ENCODE peak calls at places on chromosome 21, in nine cellular contexts. O is AG10803, Y is breast epithelium, E is kidney epithelial cell, U is heart left ventricle, H is esophagus squamous epithelium, S is sigmoid colon, D is BJ, A is cardiac muscle cell. Q is an unnamed sample.

GRCh38 chr21:46181953-46182547 is 2.2 kb downstream of the SPATC1L start:
- DNase-seq in O (no peak), Y (peak), E (no peak), U (no peak), H (no peak), S (peak), D (no peak), A (no peak), Q (no peak)

GRCh38 chr21:16113052-16113715 is 383.4 kb downstream of the USP25 start:
- DNase-seq in O (peak), Y (no peak), E (no peak), U (no peak), H (no peak), S (no peak), D (no peak), A (no peak), Q (no peak)

GRCh38 chr21:27372381-27372780 is 405.5 kb upstream of the ADAMTS5 start:
- DNase-seq in O (no peak), Y (no peak), E (no peak), U (no peak), H (no peak), S (no peak), D (no peak), A (peak), Q (no peak)

GRCh38 chr21:27695246-27695645 is 728.4 kb upstream of the ADAMTS5 start:
- DNase-seq in O (no peak), Y (no peak), E (no peak), U (no peak), H (no peak), S (no peak), D (no peak), A (no peak), Q (no peak)

GRCh38 chr21:17512245-17513213 is at the start of gene CXADR:
- DNase-seq in O (no peak), Y (peak), E (no peak), U (peak), H (no peak), S (no peak), D (no peak), A (peak), Q (no peak)

GRCh38 chr21:46118305-46118870 is 20.5 kb downstream of the COL6A2 start:
- DNase-seq in O (no peak), Y (no peak), E (no peak), U (peak), H (no peak), S (peak), D (no peak), A (no peak), Q (no peak)

GRCh38 chr21:39867198-39867650 is at the start of gene PCP4:
- DNase-seq in O (peak), Y (peak), E (no peak), U (peak), H (no peak), S (peak), D (no peak), A (peak), Q (no peak)

GRCh38 chr21:31493350-31493880 is 149.4 kb upstream of the TIAM1 start:
- DNase-seq in O (no peak), Y (no peak), E (no peak), U (no peak), H (no peak), S (no peak), D (no peak), A (no peak), Q (no peak)

GRCh38 chr21:42793774-42794173 is 85.6 kb downstream of the WDR4 start:
- DNase-seq in O (no peak), Y (no peak), E (no peak), U (no peak), H (no peak), S (no peak), D (no peak), A (no peak), Q (no peak)

GRCh38 chr21:43585924-43586411 is 73.3 kb downstream of the HSF2BP start:
- DNase-seq in O (peak), Y (peak), E (peak), U (peak), H (no peak), S (peak), D (peak), A (peak), Q (peak)

GRCh38 chr21:43644609-43645008 is 14.7 kb downstream of the HSF2BP start:
- DNase-seq in O (peak), Y (no peak), E (no peak), U (no peak), H (no peak), S (no peak), D (no peak), A (peak), Q (no peak)

GRCh38 chr21:45054927-45055612 is 19.3 kb upstream of the ADARB1 start:
- DNase-seq in O (no peak), Y (no peak), E (no peak), U (no peak), H (no peak), S (peak), D (no peak), A (no peak), Q (no peak)

GRCh38 chr21:15071012-15071411 is 6.2 kb upstream of the NRIP1 start:
- DNase-seq in O (no peak), Y (no peak), E (no peak), U (no peak), H (no peak), S (no peak), D (no peak), A (no peak), Q (no peak)

GRCh38 chr21:33428669-33429068 is 25.5 kb downstream of the IFNGR2 start:
- DNase-seq in O (peak), Y (no peak), E (no peak), U (no peak), H (no peak), S (no peak), D (no peak), A (no peak), Q (no peak)

GRCh38 chr21:46613391-46613790 is 8.5 kb upstream of the S100B start:
- DNase-seq in O (no peak), Y (no peak), E (no peak), U (no peak), H (no peak), S (no peak), D (no peak), A (no peak), Q (no peak)

GRCh38 chr21:40020651-40021050 is 153.4 kb downstream of the PCP4 start:
- DNase-seq in O (no peak), Y (no peak), E (no peak), U (no peak), H (no peak), S (no peak), D (no peak), A (no peak), Q (no peak)

GRCh38 chr21:43639470-43640178 is 19.7 kb downstream of the HSF2BP start:
- DNase-seq in O (peak), Y (no peak), E (no peak), U (no peak), H (no peak), S (no peak), D (no peak), A (peak), Q (no peak)

GRCh38 chr21:14959343-14959742 is 105.5 kb downstream of the NRIP1 start:
- DNase-seq in O (peak), Y (no peak), E (no peak), U (no peak), H (no peak), S (no peak), D (no peak), A (no peak), Q (no peak)

DNA sequence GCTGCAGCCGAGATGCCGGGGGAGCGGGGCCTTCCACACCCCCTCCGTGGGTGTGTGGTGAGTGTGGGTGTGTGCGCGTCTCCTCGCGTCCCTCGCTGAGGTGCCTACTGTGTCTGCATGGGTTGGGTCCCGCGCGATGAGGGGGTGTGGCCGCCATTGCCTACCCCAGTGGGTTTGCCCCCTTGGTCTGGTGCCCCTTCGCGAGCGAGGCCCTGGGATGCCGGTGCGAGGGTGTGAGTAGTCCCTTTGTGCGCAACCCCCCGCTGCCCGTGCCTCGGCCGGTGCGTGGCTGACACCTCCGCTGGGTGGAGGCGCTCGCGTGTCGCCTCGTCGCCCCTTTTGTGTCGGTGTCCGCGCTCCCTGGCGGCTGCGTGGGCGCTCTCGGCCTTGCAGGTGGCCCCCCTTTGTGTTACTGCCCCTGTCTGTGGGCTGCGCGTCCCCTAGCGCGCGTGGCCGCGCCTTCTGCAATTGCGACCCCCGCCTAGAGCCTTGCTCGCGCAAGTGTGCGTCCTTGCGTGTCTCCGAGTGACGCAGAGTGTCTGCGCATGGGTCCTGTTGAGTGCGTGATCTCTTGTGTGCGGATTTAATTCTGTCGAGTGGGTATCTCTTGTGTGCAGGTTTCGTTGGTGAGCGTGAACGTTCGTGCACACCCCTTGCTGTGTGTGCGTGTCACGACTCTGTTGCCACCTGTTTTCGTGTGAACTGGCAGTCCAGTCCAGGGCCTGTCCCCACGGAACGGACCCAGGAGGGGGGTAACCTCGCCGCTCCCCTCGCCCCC is 552 bp downstream of the TTC3 start:
- DNase-seq in O (peak), Y (peak), E (no peak), U (peak), H (no peak), S (peak), D (no peak), A (peak), Q (no peak)
- TF ChIP-seq CTCF in O (no peak), Y (no peak), E (no peak), U (no peak), H (no peak), S (no peak), D (peak), A (peak), Q (no peak)

GRCh38 chr21:26068776-26069175 is 101.8 kb downstream of the APP start:
- DNase-seq in O (no peak), Y (no peak), E (no peak), U (no peak), H (no peak), S (no peak), D (no peak), A (no peak), Q (no peak)

GRCh38 chr21:26070121-26070520 is 100.4 kb downstream of the APP start:
- DNase-seq in O (no peak), Y (no peak), E (no peak), U (no peak), H (no peak), S (no peak), D (no peak), A (no peak), Q (no peak)

GRCh38 chr21:26067836-26068401 is 102.7 kb downstream of the APP start:
- DNase-seq in O (no peak), Y (no peak), E (no peak), U (no peak), H (no peak), S (no peak), D (no peak), A (peak), Q (no peak)

GRCh38 chr21:26072891-26073615 is 97.5 kb downstream of the APP start:
- DNase-seq in O (peak), Y (no peak), E (no peak), U (no peak), H (no peak), S (no peak), D (peak), A (no peak), Q (no peak)

GRCh38 chr21:26070822-26071425 is 99.6 kb downstream of the APP start:
- DNase-seq in O (peak), Y (no peak), E (no peak), U (no peak), H (no peak), S (peak), D (peak), A (peak), Q (peak)
- H3K4me3 ChIP-seq in O (peak), Y (no peak), E (no peak), U (peak), H (no peak), S (peak), D (peak), A (no peak), Q (no peak)

GRCh38 chr21:18522181-18522771 is 118.7 kb upstream of the TMPRSS15 start:
- DNase-seq in O (no peak), Y (no peak), E (no peak), U (no peak), H (no peak), S (no peak), D (no peak), A (no peak), Q (no peak)
- TF ChIP-seq CTCF in O (no peak), Y (no peak), E (peak), U (no peak), H (no peak), S (peak), D (no peak), A (no peak), Q (no peak)

DNA sequence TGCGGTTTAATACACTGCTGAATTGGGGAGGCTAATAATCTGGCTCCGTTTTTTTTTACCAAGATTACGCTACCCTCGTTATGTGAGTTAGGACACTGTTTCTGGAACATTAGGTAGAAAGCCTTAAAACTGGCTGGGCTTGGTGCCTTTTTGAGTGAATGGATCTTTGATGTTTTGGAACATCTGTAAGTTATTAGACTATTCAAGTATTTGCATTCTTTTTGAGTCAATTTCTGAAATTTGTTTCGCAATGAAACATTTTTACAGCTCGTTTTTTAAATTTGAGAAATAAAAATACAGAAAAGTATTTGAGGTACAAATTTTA is 106.9 kb downstream of the LTN1 start:
- DNase-seq in O (peak), Y (no peak), E (no peak), U (no peak), H (no peak), S (no peak), D (peak), A (no peak), Q (peak)
- H3K4me3 ChIP-seq in O (peak), Y (no peak), E (no peak), U (no peak), H (no peak), S (no peak), D (no peak), A (no peak), Q (peak)

DNA sequence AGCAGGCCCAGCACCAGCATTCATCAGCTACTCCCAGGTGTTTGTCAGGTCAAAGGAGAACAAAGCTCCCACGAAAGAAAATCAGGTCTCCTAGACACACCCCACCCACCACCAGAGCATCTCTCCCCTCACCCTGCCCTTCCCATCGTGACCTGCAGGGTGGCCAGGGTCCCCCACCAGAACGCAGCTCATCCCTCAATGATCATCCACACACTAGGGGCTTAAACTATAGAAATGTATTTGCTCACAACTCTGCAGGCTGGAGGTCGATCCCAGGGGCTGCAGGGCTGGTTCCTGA is 97.4 kb downstream of the RIPK4 start:
- DNase-seq in O (no peak), Y (no peak), E (no peak), U (no peak), H (no peak), S (peak), D (no peak), A (no peak), Q (no peak)
- TF ChIP-seq CTCF in O (no peak), Y (no peak), E (no peak), U (no peak), H (no peak), S (no peak), D (no peak), A (no peak), Q (no peak)

DNA sequence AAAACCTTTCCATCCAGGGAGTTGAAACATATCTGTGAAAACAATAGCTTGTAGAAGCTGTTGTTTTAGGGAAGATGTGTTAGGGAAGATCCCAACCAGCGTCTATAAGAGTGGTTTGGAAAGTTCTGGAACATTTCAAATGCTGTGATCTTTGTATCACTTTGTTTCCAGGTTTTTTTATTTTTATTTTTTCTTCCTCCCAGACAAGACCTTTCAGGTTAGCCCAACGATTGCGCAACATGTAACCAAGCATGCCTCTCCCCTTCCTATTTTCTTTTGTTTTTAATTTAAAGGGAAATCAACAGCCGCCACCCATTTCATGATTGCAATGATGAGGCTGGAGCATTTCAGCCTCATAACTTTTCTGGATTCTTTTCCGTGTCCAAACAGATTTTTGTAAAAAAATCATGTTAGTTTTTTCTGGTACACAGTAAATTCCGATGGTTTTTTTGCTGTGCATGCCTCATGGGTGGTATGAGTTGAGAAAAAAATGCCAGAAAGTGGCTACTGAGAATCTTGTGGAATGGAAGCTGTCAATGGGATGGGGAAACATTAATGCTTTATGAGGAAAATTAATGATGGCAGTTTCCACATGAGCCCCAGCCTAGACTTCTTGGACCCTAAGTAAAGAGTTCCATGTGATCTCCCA is 109.3 kb downstream of the RUNX1 start:
- DNase-seq in O (peak), Y (no peak), E (no peak), U (no peak), H (no peak), S (no peak), D (no peak), A (no peak), Q (no peak)
- H3K4me3 ChIP-seq in O (no peak), Y (no peak), E (no peak), U (no peak), H (no peak), S (no peak), D (no peak), A (no peak), Q (no peak)

GRCh38 chr21:25929859-25930520 is 195.2 kb downstream of the GABPA start:
- DNase-seq in O (no peak), Y (no peak), E (no peak), U (peak), H (no peak), S (no peak), D (no peak), A (peak), Q (no peak)
- TF ChIP-seq CTCF in O (no peak), Y (no peak), E (no peak), U (no peak), H (no peak), S (no peak), D (no peak), A (peak), Q (no peak)

GRCh38 chr21:36073181-36073580 is 3.4 kb downstream of the CBR1 start:
- DNase-seq in O (no peak), Y (no peak), E (no peak), U (no peak), H (no peak), S (no peak), D (no peak), A (no peak), Q (no peak)

GRCh38 chr21:36068748-36069398 is 951 bp upstream of the CBR1 start:
- DNase-seq in O (no peak), Y (no peak), E (no peak), U (no peak), H (no peak), S (no peak), D (no peak), A (no peak), Q (no peak)

GRCh38 chr21:36072453-36073167 is 2.8 kb downstream of the CBR1 start:
- DNase-seq in O (no peak), Y (no peak), E (no peak), U (no peak), H (no peak), S (no peak), D (no peak), A (no peak), Q (no peak)

GRCh38 chr21:36070999-36071398 is 1.2 kb downstream of the CBR1 start:
- DNase-seq in O (no peak), Y (no peak), E (no peak), U (no peak), H (no peak), S (no peak), D (no peak), A (no peak), Q (no peak)

DNA sequence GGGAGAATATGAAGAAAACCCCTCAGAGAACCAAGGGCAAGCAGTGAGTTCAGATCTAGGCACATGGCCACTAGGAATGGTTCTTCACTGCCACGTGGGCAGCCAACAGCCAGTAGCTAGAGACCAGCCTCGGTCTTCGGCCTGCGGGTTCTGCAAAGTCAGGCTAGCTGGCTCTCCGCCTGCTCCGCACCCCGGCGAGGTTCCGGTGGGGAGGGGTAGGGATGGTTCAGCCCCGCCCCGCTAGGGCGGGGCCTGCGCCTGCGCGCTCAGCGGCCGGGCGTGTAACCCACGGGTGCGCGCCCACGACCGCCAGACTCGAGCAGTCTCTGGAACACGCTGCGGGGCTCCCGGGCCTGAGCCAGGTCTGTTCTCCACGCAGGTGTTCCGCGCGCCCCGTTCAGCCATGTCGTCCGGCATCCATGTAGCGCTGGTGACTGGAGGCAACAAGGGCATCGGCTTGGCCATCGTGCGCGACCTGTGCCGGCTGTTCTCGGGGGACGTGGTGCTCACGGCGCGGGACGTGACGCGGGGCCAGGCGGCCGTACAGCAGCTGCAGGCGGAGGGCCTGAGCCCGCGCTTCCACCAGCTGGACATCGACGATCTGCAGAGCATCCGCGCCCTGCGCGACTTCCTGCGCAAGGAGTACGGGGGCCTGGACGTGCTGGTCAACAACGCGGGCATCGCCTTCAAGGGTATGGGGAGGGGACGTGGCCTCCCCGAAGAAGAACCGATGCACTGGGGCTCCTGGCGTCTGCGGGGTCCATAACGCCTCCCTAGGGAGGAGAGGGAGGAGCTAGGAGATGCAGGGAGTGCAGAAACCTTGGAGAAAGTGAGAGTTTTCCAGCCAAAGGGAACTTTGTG is at the start of gene CBR1:
- DNase-seq in O (peak), Y (peak), E (peak), U (peak), H (peak), S (peak), D (peak), A (peak), Q (peak)
- H3K4me3 ChIP-seq in O (peak), Y (peak), E (peak), U (peak), H (peak), S (peak), D (peak), A (peak), Q (peak)

DNA sequence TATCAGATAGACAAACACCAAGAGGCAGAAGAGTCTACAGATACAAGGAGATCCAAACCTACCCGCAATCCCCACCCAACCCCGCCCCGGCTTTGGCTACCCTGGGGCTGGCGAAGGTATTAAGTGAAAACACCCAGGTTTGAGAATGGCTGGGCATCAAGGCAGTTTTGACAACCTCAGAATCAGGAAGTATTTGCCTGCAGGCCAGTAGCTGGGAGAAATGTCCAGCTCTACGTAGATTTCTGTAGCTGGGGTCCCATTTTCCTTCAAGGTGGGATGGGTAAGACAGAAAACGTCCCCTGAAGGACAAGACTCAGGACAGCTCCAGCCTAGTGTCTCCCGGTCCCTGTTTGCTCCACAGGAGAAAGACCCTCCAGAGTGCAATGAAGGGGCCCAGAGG is 101.8 kb upstream of the ERG start:
- DNase-seq in O (no peak), Y (no peak), E (no peak), U (no peak), H (no peak), S (no peak), D (no peak), A (no peak), Q (no peak)
- TF ChIP-seq CTCF in O (no peak), Y (no peak), E (no peak), U (no peak), H (no peak), S (no peak), D (no peak), A (no peak), Q (no peak)

Q was measured in HFF-Myc.